ENCODE peak calls at places on chromosomes 7 and 10, in four cellular contexts. T is neural progenitor cell, B is astrocyte, U is HCT116. A is an unnamed sample.

GRCh38 chr7:74542558-74543117 is 88.9 kb downstream of the GTF2IRD1 start:
- DNase-seq in T (no peak), U (no peak), B (no peak), A (peak)

GRCh38 chr7:1742555-1743303 is 72.7 kb downstream of the ELFN1 start:
- DNase-seq in U (no peak), T (no peak), B (no peak), A (no peak)

GRCh38 chr10:80196270-80196949 is 8.9 kb downstream of the ANXA11 start:
- DNase-seq in B (peak), U (peak), T (no peak), A (peak)

GRCh38 chr7:38675500-38676106 is 44.4 kb upstream of the AMPH start:
- DNase-seq in U (no peak), B (no peak), T (peak), A (no peak)

GRCh38 chr10:98235876-98236275 is 32.1 kb downstream of the LOXL4 start:
- DNase-seq in T (no peak), B (no peak), U (no peak), A (no peak)

GRCh38 chr7:20399516-20399915 is 68.8 kb downstream of the ITGB8 start:
- DNase-seq in T (no peak), U (no peak), B (peak), A (no peak)

GRCh38 chr10:70617798-70618568 is 15.4 kb upstream of the PRF1 start:
- DNase-seq in B (peak), U (no peak), T (no peak), A (no peak)

GRCh38 chr10:126270116-126270515 is 118.2 kb downstream of the ADAM12 start:
- DNase-seq in U (no peak), B (peak), T (no peak), A (peak)

GRCh38 chr10:71073451-71074175 is 138.8 kb upstream of the UNC5B start:
- DNase-seq in U (no peak), B (no peak), T (no peak), A (no peak)

GRCh38 chr10:17851611-17852010 is 42.5 kb downstream of the MRC1 start:
- DNase-seq in U (no peak), B (no peak), T (no peak), A (no peak)

GRCh38 chr7:744854-745430 is 17.9 kb upstream of the PRKAR1B start:
- DNase-seq in T (no peak), U (no peak), B (no peak), A (no peak)

GRCh38 chr7:25804154-25804553 is 347.8 kb upstream of the NFE2L3 start:
- DNase-seq in B (no peak), T (no peak), U (no peak), A (peak)

GRCh38 chr10:30639946-30640786 is 10.6 kb upstream of the LYZL2 start:
- DNase-seq in T (peak), B (peak), U (peak), A (peak)

GRCh38 chr7:44275146-44275545 is 50.2 kb downstream of the CAMK2B start:
- DNase-seq in T (no peak), B (no peak), U (no peak), A (no peak)

GRCh38 chr7:107559864-107560263 is 3.9 kb downstream of the COG5 start:
- DNase-seq in B (peak), U (no peak), T (no peak), A (no peak)

GRCh38 chr7:20964214-20964613 is 177.5 kb upstream of the SP8 start:
- DNase-seq in B (no peak), T (no peak), U (no peak), A (no peak)

GRCh38 chr10:11578802-11579255 is 32.6 kb downstream of the USP6NL start:
- DNase-seq in U (no peak), B (no peak), T (no peak), A (no peak)

GRCh38 chr10:24616536-24616935 is 107.2 kb downstream of the ARHGAP21 start:
- DNase-seq in T (no peak), B (peak), U (no peak), A (no peak)

GRCh38 chr7:94244760-94245159 is 149.9 kb upstream of the COL1A2 start:
- DNase-seq in U (no peak), T (no peak), B (no peak), A (no peak)

GRCh38 chr10:117784776-117785175 is 242.2 kb downstream of the EMX2 start:
- DNase-seq in T (no peak), U (no peak), B (no peak), A (no peak)

GRCh38 chr10:132614431-132615341 is 77.1 kb downstream of the INPP5A start:
- DNase-seq in U (no peak), B (no peak), T (no peak), A (no peak)

GRCh38 chr7:10708447-10708846 is 265.2 kb upstream of the PHF14 start:
- DNase-seq in B (no peak), U (peak), T (peak), A (no peak)

GRCh38 chr10:117956972-117957371 is 89.8 kb downstream of the RAB11FIP2 start:
- DNase-seq in T (no peak), B (no peak), U (no peak), A (no peak)

GRCh38 chr7:132733860-132734259 is 157.6 kb upstream of the PLXNA4 start:
- DNase-seq in B (no peak), U (no peak), T (no peak), A (no peak)

GRCh38 chr7:73894851-73895441 is 34.0 kb downstream of the TMEM270 start:
- DNase-seq in T (no peak), U (no peak), B (peak), A (no peak)

GRCh38 chr7:70660154-70660818 is 471.7 kb upstream of the GALNT17 start:
- DNase-seq in T (no peak), U (no peak), B (no peak), A (no peak)

GRCh38 chr10:11036424-11037011 is 18.8 kb downstream of the CELF2 start:
- DNase-seq in U (no peak), B (peak), T (peak), A (no peak)

GRCh38 chr10:127919418-127920191 is 12.7 kb downstream of the PTPRE start:
- DNase-seq in U (no peak), B (peak), T (no peak), A (no peak)

GRCh38 chr7:43110790-43111362 is 1.6 kb upstream of the HECW1 start:
- DNase-seq in U (no peak), T (no peak), B (no peak), A (no peak)

GRCh38 chr7:43114451-43114765 is 2.0 kb downstream of the HECW1 start:
- DNase-seq in T (no peak), B (no peak), U (no peak), A (no peak)

GRCh38 chr7:43112941-43113621 is 634 bp downstream of the HECW1 start:
- DNase-seq in U (no peak), T (peak), B (peak), A (no peak)

GRCh38 chr7:43113622-43114450 is 1.4 kb downstream of the HECW1 start:
- DNase-seq in U (no peak), T (peak), B (no peak), A (no peak)

DNA sequence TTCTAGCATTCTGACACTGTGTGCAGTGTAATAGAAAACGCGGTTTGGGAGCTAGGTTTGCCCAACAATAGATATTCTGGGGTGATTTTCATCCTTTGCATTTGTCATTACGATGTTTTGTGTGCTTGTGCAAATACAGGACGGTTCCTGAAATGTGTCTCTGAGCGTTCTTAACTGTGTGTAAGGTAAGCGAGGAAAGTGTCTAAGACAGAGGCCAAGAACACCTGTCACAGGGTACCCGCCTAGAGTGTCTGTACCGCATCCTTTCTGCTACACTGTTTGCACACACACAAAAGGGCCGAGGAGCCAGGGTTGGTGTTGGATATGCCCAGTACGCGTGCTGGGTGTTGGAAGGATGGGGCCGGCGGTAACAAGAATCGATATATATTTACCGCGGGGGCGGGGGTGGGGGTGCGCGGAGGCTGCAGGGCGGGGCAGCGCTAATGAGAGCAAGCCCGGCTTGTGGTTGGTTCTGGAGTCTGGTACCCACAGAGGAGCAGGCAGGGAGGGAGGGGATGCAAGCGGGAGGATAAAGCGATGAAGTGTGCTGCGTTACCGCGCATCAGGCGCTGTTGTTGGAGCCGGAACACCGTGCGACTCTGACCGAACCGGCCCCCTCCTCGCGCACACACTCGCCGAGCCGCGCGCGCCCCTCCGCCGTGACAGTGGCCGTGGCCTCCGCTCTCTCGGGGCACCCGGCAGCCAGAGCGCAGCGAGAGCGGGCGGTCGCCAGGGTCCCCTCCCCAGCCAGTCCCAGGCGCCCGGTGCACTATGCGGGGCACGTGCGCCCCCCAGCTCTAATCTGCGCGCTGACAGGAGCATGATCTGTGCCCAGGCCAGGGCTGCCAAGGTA is at the start of gene HECW1:
- DNase-seq in T (peak), U (no peak), B (no peak), A (no peak)
- TF ChIP-seq EZH2 in T (no peak), U (no peak), B (no peak), A (peak)

GRCh38 chr10:7482992-7483391 is 72.2 kb upstream of the SFMBT2 start:
- DNase-seq in T (no peak), B (no peak), U (no peak), A (no peak)
- H3K9ac ChIP-seq in T (no peak), B (no peak), U (no peak), A (no peak)

GRCh38 chr7:84720456-84721097 is 466.3 kb downstream of the SEMA3D start:
- DNase-seq in B (peak), T (no peak), U (no peak), A (no peak)
- TF ChIP-seq EZH2 in B (no peak), T (no peak), U (no peak), A (no peak)

GRCh38 chr7:100826546-100827329 is 585 bp downstream of the EPHB4 start:
- DNase-seq in B (no peak), U (no peak), T (peak), A (no peak)

GRCh38 chr7:100825760-100826545 is 1.4 kb downstream of the EPHB4 start:
- DNase-seq in T (peak), U (no peak), B (peak), A (no peak)

GRCh38 chr7:100824499-100825214 is 2.7 kb downstream of the EPHB4 start:
- DNase-seq in U (no peak), B (no peak), T (no peak), A (no peak)

GRCh38 chr7:100823534-100823933 is 3.8 kb downstream of the EPHB4 start:
- DNase-seq in T (no peak), B (no peak), U (no peak), A (no peak)

GRCh38 chr7:100825215-100825671 is 2.1 kb downstream of the EPHB4 start:
- DNase-seq in U (no peak), B (no peak), T (peak), A (no peak)
- H3K9ac ChIP-seq in U (no peak), B (peak), T (peak), A (peak)

GRCh38 chr10:114877301-114877644 is 55.7 kb downstream of the FHIP2A start:
- DNase-seq in U (no peak), T (no peak), B (no peak), A (no peak)

GRCh38 chr10:114881462-114881861 is 56.5 kb upstream of the TRUB1 start:
- DNase-seq in B (no peak), T (peak), U (no peak), A (no peak)

GRCh38 chr10:114876602-114877300 is 55.2 kb downstream of the FHIP2A start:
- DNase-seq in U (peak), T (peak), B (no peak), A (no peak)

GRCh38 chr10:114879541-114880158 is 58.1 kb downstream of the FHIP2A start:
- DNase-seq in T (peak), U (peak), B (no peak), A (no peak)

DNA sequence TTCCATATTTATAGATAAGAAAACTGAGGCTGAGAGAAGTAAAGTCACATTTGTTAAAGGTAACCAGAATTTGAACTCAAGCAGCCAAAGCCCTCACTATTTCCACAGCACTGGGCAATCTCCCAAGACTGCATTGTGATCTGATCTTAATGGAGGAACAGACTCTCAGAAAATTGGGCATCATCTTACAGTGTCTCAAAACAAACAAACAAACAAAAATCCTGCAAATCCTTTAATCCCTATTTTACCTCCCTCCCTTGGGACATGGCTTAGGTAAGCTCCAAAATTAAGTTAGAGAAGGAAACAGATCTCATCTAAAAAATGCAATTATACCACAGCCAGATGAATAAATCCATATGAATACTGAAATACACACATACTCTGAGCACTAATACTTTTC is 57.5 kb downstream of the FHIP2A start:
- DNase-seq in B (no peak), U (no peak), T (peak), A (no peak)
- TF ChIP-seq EZH2 in B (no peak), U (no peak), T (no peak), A (no peak)

GRCh38 chr10:112914288-112914952 is 35.6 kb upstream of the TCF7L2 start:
- DNase-seq in B (no peak), T (no peak), U (no peak), A (no peak)

GRCh38 chr10:112912441-112912911 is 37.6 kb upstream of the TCF7L2 start:
- DNase-seq in B (no peak), T (no peak), U (peak), A (no peak)

GRCh38 chr10:112911196-112911595 is 38.9 kb upstream of the TCF7L2 start:
- DNase-seq in U (no peak), B (no peak), T (no peak), A (no peak)

GRCh38 chr10:112913661-112914287 is 36.3 kb upstream of the TCF7L2 start:
- DNase-seq in U (no peak), B (no peak), T (no peak), A (no peak)

GRCh38 chr10:112913255-112913654 is 36.8 kb upstream of the TCF7L2 start:
- DNase-seq in T (no peak), U (no peak), B (no peak), A (no peak)
- H3K9ac ChIP-seq in T (no peak), U (no peak), B (no peak), A (no peak)

GRCh38 chr10:122689146-122689807 is 10.4 kb downstream of the C10orf120 start:
- DNase-seq in T (no peak), U (no peak), B (no peak), A (no peak)
- TF ChIP-seq EZH2 in T (no peak), U (no peak), B (no peak), A (no peak)

GRCh38 chr7:33904680-33905388 is 505 bp upstream of the BMPER start:
- DNase-seq in B (no peak), T (peak), U (no peak), A (no peak)
- H3K9ac ChIP-seq in B (peak), T (peak), U (no peak), A (peak)

DNA sequence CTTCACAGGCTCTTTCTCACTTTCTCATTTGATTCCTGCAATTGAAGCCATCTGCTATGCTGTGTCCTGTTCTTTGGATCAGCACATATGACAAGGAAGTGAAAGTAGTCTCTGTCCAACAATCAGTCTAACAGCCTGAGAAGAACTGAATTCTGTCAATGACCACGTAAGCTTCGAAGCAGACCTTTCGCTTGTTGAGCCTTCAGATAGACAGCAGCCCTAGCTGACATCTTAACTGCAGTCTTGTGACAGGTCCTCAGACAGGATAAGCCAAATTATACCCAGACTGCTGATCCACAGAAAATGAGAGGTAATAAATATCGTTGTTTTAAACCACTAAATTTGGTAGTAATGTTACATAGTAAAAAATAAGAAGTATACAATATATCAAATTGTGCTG is 691.0 kb upstream of the LRRTM3 start:
- DNase-seq in U (no peak), B (no peak), T (peak), A (no peak)
- TF ChIP-seq EZH2 in U (no peak), B (no peak), T (no peak), A (no peak)

GRCh38 chr10:63700935-63701263 is 179.7 kb downstream of the REEP3 start:
- DNase-seq in B (peak), U (no peak), T (no peak), A (no peak)
- H3K9ac ChIP-seq in B (peak), U (peak), T (no peak), A (peak)